ENCODE peak calls at places on chromosomes 16 and 17, in six cellular contexts. H is fibroblast of the aortic adventitia, G is colonic mucosa, J is thoracic aorta, F is neural progenitor cell, C is fibroblast of lung. L is an unnamed sample.
A peak's percentile ranks its signal among the peaks of the same experiment; 100 is the strongest.

GRCh38 chr17:49003557-49004511 is 6.6 kb downstream of the IGF2BP1 start:
- DNase-seq in J (no peak), G (no peak), H (no peak), C (peak; percentile 52), F (peak; percentile 79), L (peak; percentile 48)

GRCh38 chr16:81711609-81712329 is 67.3 kb upstream of the PLCG2 start:
- DNase-seq in C (peak; percentile 88), J (no peak), H (peak; percentile 85), F (peak; percentile 57), G (no peak), L (peak; percentile 90)

GRCh38 chr16:17481741-17482140 is 11.0 kb upstream of the XYLT1 start:
- DNase-seq in C (no peak), G (peak; percentile 58), F (no peak), H (no peak), J (no peak), L (no peak)

GRCh38 chr16:30950516-30951073 is 1.7 kb downstream of the ORAI3 start:
- DNase-seq in H (no peak), F (no peak), G (no peak), C (no peak), J (no peak), L (no peak)

GRCh38 chr16:67685388-67686112 is 18.9 kb downstream of the C16orf86 start:
- DNase-seq in G (no peak), F (no peak), J (no peak), C (no peak), H (no peak), L (no peak)

GRCh38 chr17:18139949-18140348 is 31.4 kb downstream of the MYO15A start:
- DNase-seq in G (no peak), F (peak; percentile 32), H (peak; percentile 16), C (peak; percentile 20), J (no peak), L (peak; percentile 66)

GRCh38 chr17:12673788-12674187 is 8.1 kb downstream of the MYOCD start:
- DNase-seq in F (no peak), J (no peak), C (peak; percentile 30), G (no peak), H (no peak), L (no peak)

GRCh38 chr17:27544350-27545131 is 86.4 kb upstream of the LGALS9 start:
- DNase-seq in H (no peak), G (no peak), F (no peak), J (no peak), C (peak; percentile 59), L (no peak)

GRCh38 chr17:42653179-42654124 is 5.6 kb upstream of the TUBG2 start:
- DNase-seq in J (no peak), F (peak; percentile 59), C (peak; percentile 78), G (peak; percentile 54), H (peak; percentile 88), L (peak; percentile 63)

GRCh38 chr16:1499756-1500464 is 6.8 kb downstream of the TELO2 start:
- DNase-seq in H (no peak), C (no peak), F (no peak), G (no peak), J (no peak), L (no peak)

GRCh38 chr16:89613101-89613953 is at the start of gene DPEP1:
- DNase-seq in H (no peak), G (no peak), F (no peak), J (no peak), C (no peak), L (peak; percentile 30)

GRCh38 chr16:77745972-77746371 is 23.7 kb downstream of the NUDT7 start:
- DNase-seq in F (no peak), G (no peak), C (peak; percentile 54), H (peak; percentile 3), J (no peak), L (no peak)

GRCh38 chr17:60472449-60472848 is 50.2 kb downstream of the CHCT1 start:
- DNase-seq in G (no peak), J (no peak), H (no peak), C (no peak), F (no peak), L (no peak)

GRCh38 chr17:38598536-38598935 is 7.2 kb downstream of the SRCIN1 start:
- DNase-seq in C (peak; percentile 57), J (no peak), H (peak; percentile 56), G (peak; percentile 75), F (peak; percentile 95), L (peak; percentile 42)

GRCh38 chr16:4053663-4054479 is 62.4 kb downstream of the ADCY9 start:
- DNase-seq in H (peak; percentile 81), J (peak; percentile 33), C (peak; percentile 91), F (no peak), G (peak; percentile 61), L (peak; percentile 83)

GRCh38 chr16:89015271-89015859 is 38.4 kb upstream of the CBFA2T3 start:
- DNase-seq in C (no peak), H (no peak), G (no peak), J (no peak), F (no peak), L (no peak)

GRCh38 chr17:27545562-27546229 is 85.3 kb upstream of the LGALS9 start:
- DNase-seq in C (peak; percentile 77), J (no peak), F (no peak), H (peak; percentile 43), G (no peak), L (no peak)

GRCh38 chr17:66485272-66485947 is 183.0 kb downstream of the PRKCA start:
- DNase-seq in J (no peak), F (no peak), H (no peak), G (no peak), C (no peak), L (no peak)

GRCh38 chr17:45236002-45236606 is 14.4 kb downstream of the FMNL1 start:
- DNase-seq in G (no peak), H (no peak), F (no peak), J (no peak), C (no peak), L (no peak)

GRCh38 chr17:37488607-37489196 is 989 bp upstream of the DUSP14 start:
- DNase-seq in J (peak; percentile 79), F (peak; percentile 61), G (peak; percentile 84), C (peak; percentile 94), H (peak; percentile 92), L (peak; percentile 93)

DNA sequence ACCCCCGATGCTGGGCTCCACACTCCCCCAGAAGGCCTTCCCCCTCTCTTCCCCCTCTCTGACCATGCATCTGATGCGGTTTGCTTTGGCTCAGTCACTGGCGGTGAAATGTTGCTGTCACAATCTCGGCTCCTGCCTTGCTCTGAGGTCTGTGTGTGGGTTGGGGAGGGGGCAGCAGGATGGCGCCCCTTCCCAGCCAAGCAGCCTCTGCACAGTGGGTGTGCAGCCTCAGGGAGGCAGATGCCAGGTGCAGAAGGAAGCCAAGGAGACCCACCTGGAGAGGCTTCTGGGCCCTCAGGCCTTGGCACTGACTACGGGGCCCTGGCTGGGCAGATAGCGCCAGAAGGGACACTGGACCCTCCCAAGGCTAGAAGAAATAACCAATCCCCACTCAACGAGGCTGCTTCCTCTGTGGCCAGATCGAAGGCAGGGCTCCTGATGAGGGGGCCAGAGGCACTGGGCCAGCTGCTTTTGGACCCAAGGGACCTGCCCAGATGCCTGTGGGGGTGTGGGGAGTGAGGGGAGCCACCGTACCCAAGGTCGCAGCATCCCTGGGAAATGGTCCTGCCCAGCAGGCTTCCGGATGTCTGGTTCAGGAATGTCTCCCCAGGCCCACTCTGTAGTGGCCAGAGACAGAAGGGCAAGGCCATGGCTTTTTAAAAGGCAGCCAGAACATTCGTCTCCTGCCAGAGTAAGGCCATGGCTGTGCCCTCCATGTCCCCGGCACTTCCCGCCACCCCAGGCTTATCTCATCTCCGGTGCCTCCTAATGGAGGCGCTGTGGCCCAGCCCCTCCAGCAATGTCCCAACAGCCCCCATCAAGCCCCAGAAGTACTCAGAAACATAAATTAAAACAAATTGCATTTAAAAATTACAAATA is 43.4 kb upstream of the SLC38A10 start:
- DNase-seq in F (no peak), J (no peak), H (peak; percentile 19), G (no peak), C (no peak), L (no peak)
- TF ChIP-seq CTCF in F (peak; percentile 5), J (no peak), H (no peak), G (no peak), C (no peak), L (no peak)

DNA sequence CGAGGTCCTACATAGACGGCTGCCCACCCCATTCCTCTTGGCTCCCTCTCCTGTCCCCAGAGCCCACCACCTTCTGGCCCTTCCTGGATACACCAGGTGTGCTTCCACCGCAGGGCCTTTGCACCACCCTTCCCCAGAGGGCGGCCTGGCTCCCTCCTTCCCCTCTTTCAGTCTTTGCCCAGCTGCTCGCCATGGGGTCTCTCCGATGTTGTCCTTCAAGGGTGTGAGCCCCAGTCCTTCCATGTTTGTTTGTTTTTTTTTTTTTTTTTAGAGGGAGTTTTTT is 4.1 kb downstream of the RNF213 start:
- DNase-seq in G (no peak), C (no peak), J (no peak), H (no peak), F (no peak), L (no peak)
- H3K4me3 ChIP-seq in G (peak overlapping the region; percentile 48), C (no peak overlapping the region), J (peak overlapping the region; percentile 65), H (no peak overlapping the region), F (no peak overlapping the region), L (no peak overlapping the region)

GRCh38 chr17:11035681-11036080 is 197.8 kb upstream of the PIRT start:
- DNase-seq in J (no peak), C (no peak), H (no peak), F (no peak), G (no peak), L (no peak)

GRCh38 chr17:11026903-11027302 is 189.0 kb upstream of the PIRT start:
- DNase-seq in J (no peak), G (no peak), C (no peak), H (no peak), F (no peak), L (no peak)

GRCh38 chr17:11028349-11028748 is 190.5 kb upstream of the PIRT start:
- DNase-seq in G (no peak), C (no peak), F (no peak), J (no peak), H (no peak), L (no peak)

DNA sequence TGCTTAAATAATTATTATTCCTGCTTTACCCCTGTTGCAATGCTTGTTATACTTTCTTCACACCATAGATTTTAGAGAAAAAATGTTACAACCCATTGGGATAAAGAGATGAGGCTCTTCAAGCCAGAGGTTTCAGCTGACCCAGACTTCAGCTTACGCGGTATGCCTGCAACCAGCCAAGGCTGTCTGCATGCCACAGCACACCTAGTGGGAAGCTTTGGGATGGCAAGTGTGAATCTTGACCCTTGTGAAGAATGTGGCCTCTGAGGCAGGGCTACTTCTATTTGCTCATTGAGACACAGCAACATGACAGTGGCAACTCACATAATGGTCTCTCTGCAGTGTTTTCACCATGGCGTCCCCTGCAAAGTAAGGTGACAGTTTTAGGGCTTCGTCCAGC is 193.9 kb upstream of the PIRT start:
- DNase-seq in G (no peak), C (no peak), J (no peak), H (no peak), F (peak; percentile 45), L (no peak)
- TF ChIP-seq CTCF in G (no peak), C (no peak), J (no peak), H (no peak), F (peak; percentile 51), L (no peak)

GRCh38 chr17:76051571-76051970 is 20.7 kb downstream of the SRP68 start:
- DNase-seq in J (no peak), C (no peak), F (no peak), H (no peak), G (peak; percentile 53), L (no peak)

GRCh38 chr17:76053230-76054111 is 18.8 kb downstream of the SRP68 start:
- DNase-seq in C (peak; percentile 58), G (no peak), F (no peak), H (peak; percentile 64), J (no peak), L (peak; percentile 45)

GRCh38 chr17:76051071-76051467 is 21.2 kb downstream of the SRP68 start:
- DNase-seq in F (no peak), C (no peak), J (no peak), G (peak; percentile 41), H (no peak), L (no peak)

GRCh38 chr17:76056882-76057281 is 15.4 kb downstream of the SRP68 start:
- DNase-seq in G (no peak), F (no peak), H (no peak), C (no peak), J (no peak), L (no peak)

GRCh38 chr17:76054112-76054476 is 18.2 kb downstream of the SRP68 start:
- DNase-seq in J (no peak), H (peak; percentile 40), G (no peak), C (peak; percentile 49), F (no peak), L (no peak)
- H3K4me3 ChIP-seq in J (no peak overlapping the region), H (no peak overlapping the region), G (no peak overlapping the region), C (no peak overlapping the region), F (no peak overlapping the region), L (no peak overlapping the region)

L was measured in foreskin fibroblast.